ENCODE peak calls at places on chromosomes 2 and 18, in six cellular contexts. E is left lung, R is cardiac muscle cell, I is PC-3, O is psoas muscle, B is astrocyte of the spinal cord. W is an unnamed sample.

GRCh38 chr2:107585851-107586250 is 240.8 kb upstream of the RGPD4 start:
- DNase-seq in O (no peak), R (no peak), E (no peak), B (peak; percentile 54), I (peak; percentile 62), W (no peak)

GRCh38 chr2:149331023-149331400 is 625 bp downstream of the LYPD6 start:
- DNase-seq in B (no peak), R (peak; percentile 25), O (no peak), I (no peak), E (no peak), W (no peak)

GRCh38 chr2:195356026-195356425 is 301.0 kb upstream of the SLC39A10 start:
- DNase-seq in B (no peak), O (no peak), R (no peak), I (no peak), E (no peak), W (no peak)

GRCh38 chr2:26542194-26542455 is 64.2 kb upstream of the OTOF start:
- DNase-seq in I (no peak), O (no peak), R (no peak), E (no peak), B (no peak), W (no peak)

GRCh38 chr2:48144777-48145176 is 238.5 kb upstream of the FBXO11 start:
- DNase-seq in R (peak; percentile 63), B (no peak), O (no peak), I (no peak), E (no peak), W (no peak)

GRCh38 chr2:240296611-240297552 is 138.6 kb upstream of the GPC1 start:
- DNase-seq in R (peak; percentile 2), B (no peak), E (no peak), O (peak; percentile 48), I (no peak), W (no peak)

GRCh38 chr18:37334494-37335125 is 231.0 kb downstream of the CELF4 start:
- DNase-seq in B (peak; percentile 45), R (no peak), O (no peak), E (no peak), I (no peak), W (no peak)

GRCh38 chr18:52394602-52395001 is 54.6 kb downstream of the DCC start:
- DNase-seq in I (no peak), O (no peak), E (no peak), R (no peak), B (peak; percentile 40), W (no peak)

GRCh38 chr2:170162261-170162612 is 15.7 kb upstream of the MYO3B start:
- DNase-seq in B (peak; percentile 20), E (no peak), I (peak; percentile 86), R (no peak), O (no peak), W (no peak)

GRCh38 chr2:105328281-105329196 is 996 bp downstream of the TGFBRAP1 start:
- DNase-seq in R (no peak), B (no peak), O (no peak), E (no peak), I (peak; percentile 30), W (no peak)

GRCh38 chr2:54103454-54104314 is 11.7 kb upstream of the ACYP2 start:
- DNase-seq in O (no peak), I (peak; percentile 93), E (peak; percentile 60), R (peak; percentile 43), B (peak; percentile 69), W (no peak)
- H3K4me3 ChIP-seq in O (no peak overlapping the region), I (no peak overlapping the region), E (no peak overlapping the region), R (no peak overlapping the region), B (no peak overlapping the region), W (no peak overlapping the region)

GRCh38 chr2:199955339-199956061 is at the start of the genes MAIP1 and TYW5:
- DNase-seq in O (peak; percentile 81), E (peak; percentile 85), I (peak; percentile 82), B (peak; percentile 88), R (peak; percentile 87), W (peak; percentile 88)
- TF ChIP-seq CTCF in O (peak; percentile 17), E (no peak), I (peak; percentile 18), B (peak; percentile 9), R (peak; percentile 25), W (peak; percentile 14)

GRCh38 chr2:205754924-205755321 is 72.6 kb downstream of the NRP2 start:
- DNase-seq in E (no peak), I (peak; percentile 71), R (no peak), B (peak; percentile 75), O (no peak), W (no peak)
- H3K4me3 ChIP-seq in E (no peak overlapping the region), I (peak overlapping the region; percentile 31), R (no peak overlapping the region), B (no peak overlapping the region), O (no peak overlapping the region), W (no peak overlapping the region)

GRCh38 chr2:113202305-113203216 is 28.8 kb downstream of the PSD4 start:
- DNase-seq in I (no peak), E (no peak), O (no peak), R (no peak), B (no peak), W (no peak)
- TF ChIP-seq CTCF in I (no peak), E (no peak), O (no peak), R (no peak), B (no peak), W (no peak)

GRCh38 chr18:39599251-39599650 is 2033.7 kb upstream of the CELF4 start:
- DNase-seq in E (no peak), B (no peak), R (no peak), O (no peak), I (peak; percentile 47), W (no peak)

GRCh38 chr18:39600894-39601293 is 2035.3 kb upstream of the CELF4 start:
- DNase-seq in B (no peak), O (no peak), I (no peak), R (no peak), E (no peak), W (no peak)

GRCh38 chr18:39594206-39594605 is 2028.6 kb upstream of the CELF4 start:
- DNase-seq in I (no peak), O (no peak), E (no peak), R (no peak), B (no peak), W (no peak)

GRCh38 chr18:39596216-39596615 is 2030.6 kb upstream of the CELF4 start:
- DNase-seq in I (no peak), E (no peak), O (no peak), R (no peak), B (no peak), W (no peak)

DNA sequence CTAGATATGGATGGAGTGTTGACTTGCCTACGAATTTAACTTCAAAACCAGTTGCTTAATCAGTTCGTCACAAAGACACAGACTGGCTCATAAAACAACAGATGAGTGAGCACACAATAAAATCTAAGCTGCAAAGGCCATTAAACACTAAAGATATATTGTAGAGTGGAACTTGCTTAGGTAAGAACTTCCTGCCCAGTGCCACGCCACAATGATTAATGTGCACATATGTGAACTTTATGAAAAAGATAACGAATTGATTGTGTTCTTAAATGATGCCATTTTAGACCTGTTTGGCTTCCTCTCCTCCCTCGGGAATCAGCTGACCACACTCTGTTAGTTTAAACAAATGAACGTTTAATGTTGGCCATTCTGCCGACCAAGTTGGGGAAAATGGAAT is 2031.3 kb upstream of the CELF4 start:
- DNase-seq in R (no peak), I (no peak), E (no peak), B (no peak), O (no peak), W (no peak)
- H3K4me3 ChIP-seq in R (no peak overlapping the region), I (no peak overlapping the region), E (no peak overlapping the region), B (no peak overlapping the region), O (no peak overlapping the region), W (no peak overlapping the region)